ENCODE peak calls at places on chromosome 2, in four cellular contexts. H is GM12878, K is A549, U is K562. P is an unnamed sample.

GRCh38 chr2:102120261-102121259 is 22.0 kb upstream of the IL1R1 start:
- DNase-seq in H (no peak), K (no peak), U (no peak), P (no peak)

GRCh38 chr2:241837197-241837596 is 21.5 kb downstream of the PDCD1 start:
- DNase-seq in H (no peak), K (no peak), U (no peak), P (no peak)

GRCh38 chr2:16114836-16115235 is 174.5 kb downstream of the MYCN start:
- DNase-seq in H (no peak), K (no peak), U (no peak), P (no peak)

GRCh38 chr2:144081272-144081671 is 438.6 kb downstream of the ZEB2 start:
- DNase-seq in H (no peak), K (no peak), U (no peak), P (no peak)

GRCh38 chr2:143192085-143192484 is 62.9 kb downstream of the ARHGAP15 start:
- DNase-seq in H (no peak), K (no peak), U (no peak), P (no peak)

GRCh38 chr2:177547122-177547521 is 154.5 kb downstream of the AGPS start:
- DNase-seq in H (peak; percentile 89), K (no peak), U (no peak), P (no peak)

GRCh38 chr2:169709335-169709734 is 15.1 kb downstream of the PHOSPHO2 start:
- DNase-seq in H (no peak), K (no peak), U (no peak), P (no peak)

GRCh38 chr2:166092889-166093288 is 34.9 kb downstream of the SCN1A start:
- DNase-seq in H (no peak), K (no peak), U (no peak), P (peak; percentile 92)

GRCh38 chr2:129777146-129777545 is 202.3 kb upstream of the RAB6C start:
- DNase-seq in H (no peak), K (no peak), U (no peak), P (no peak)

GRCh38 chr2:17835511-17835910 is 19.3 kb downstream of the MSGN1 start:
- DNase-seq in H (no peak), K (no peak), U (no peak), P (no peak)

GRCh38 chr2:235935071-235935470 is 233.1 kb downstream of the GBX2 start:
- DNase-seq in H (no peak), K (no peak), U (no peak), P (no peak)

GRCh38 chr2:111896007-111896406 is 2.4 kb upstream of the MERTK start:
- DNase-seq in H (no peak), K (no peak), U (peak; percentile 69), P (no peak)

GRCh38 chr2:152523091-152523490 is 188.1 kb downstream of the FMNL2 start:
- DNase-seq in H (no peak), K (no peak), U (no peak), P (peak; percentile 86)

GRCh38 chr2:127107622-127107999 is 657 bp upstream of the BIN1 start:
- DNase-seq in H (no peak), K (peak; percentile 63), U (no peak), P (no peak)

GRCh38 chr2:16650287-16651249 is 15.1 kb downstream of the CYRIA start:
- DNase-seq in H (no peak), K (no peak), U (no peak), P (peak; percentile 78)

GRCh38 chr2:176174850-176175728 is 13.4 kb upstream of the HOXD1 start:
- DNase-seq in H (no peak), K (no peak), U (peak; percentile 59), P (no peak)

GRCh38 chr2:85707304-85707703 is 13.1 kb downstream of the GNLY start:
- DNase-seq in H (peak; percentile 75), K (peak; percentile 96), U (peak; percentile 87), P (peak; percentile 94)

GRCh38 chr2:48445091-48445725 is 84.7 kb upstream of the STON1 start:
- DNase-seq in H (no peak), K (no peak), U (no peak), P (no peak)

GRCh38 chr2:237862528-237862895 is 3.1 kb downstream of the RAMP1 start:
- DNase-seq in H (no peak), K (no peak), U (no peak), P (no peak)

GRCh38 chr2:161625314-161625919 is 1.2 kb downstream of the SLC4A10 start:
- DNase-seq in H (no peak), K (no peak), U (no peak), P (no peak)

GRCh38 chr2:84919885-84920580 is 14.6 kb downstream of the TMSB10 start:
- DNase-seq in H (no peak), K (peak; percentile 98), U (peak; percentile 81), P (peak; percentile 99)

GRCh38 chr2:134839649-134840048 is 1.2 kb downstream of the ACMSD start:
- DNase-seq in H (no peak), K (no peak), U (no peak), P (no peak)

GRCh38 chr2:6656633-6657032 is 209.1 kb downstream of the CMPK2 start:
- DNase-seq in H (no peak), K (no peak), U (no peak), P (no peak)

GRCh38 chr2:217822296-217823252 is 180.2 kb downstream of the TNS1 start:
- DNase-seq in H (no peak), K (no peak), U (no peak), P (peak; percentile 28)

GRCh38 chr2:30823452-30823851 is 16.2 kb upstream of the CAPN13 start:
- DNase-seq in H (no peak), K (no peak), U (no peak), P (no peak)

GRCh38 chr2:47078541-47079482 is 76.3 kb downstream of the STPG4 start:
- DNase-seq in H (no peak), K (peak; percentile 82), U (peak; percentile 80), P (no peak)

GRCh38 chr2:39511219-39511785 is 74.2 kb upstream of the MAP4K3 start:
- DNase-seq in H (no peak), K (no peak), U (peak; percentile 61), P (no peak)

GRCh38 chr2:102027036-102027702 is 35.4 kb downstream of the IL1R2 start:
- DNase-seq in H (no peak), K (no peak), U (no peak), P (peak; percentile 88)

DNA sequence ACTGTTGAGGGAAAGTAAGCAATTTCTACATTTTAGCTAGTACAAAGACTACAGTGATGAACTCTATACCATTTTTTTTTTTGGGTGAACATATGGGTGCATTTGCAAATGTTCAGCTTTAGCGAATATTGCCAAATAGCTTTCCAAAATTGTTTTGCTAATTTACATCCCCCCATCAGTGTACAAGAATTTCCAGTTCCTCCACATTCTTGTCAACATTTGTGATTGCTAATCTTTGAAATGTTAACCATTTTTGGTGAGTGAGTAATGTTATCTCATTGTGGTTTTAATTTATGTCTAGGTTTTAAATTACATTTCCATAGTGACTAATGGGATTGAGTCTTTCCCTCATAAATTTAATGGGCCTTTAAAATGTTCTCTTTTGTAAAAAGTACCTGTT is 16.4 kb upstream of the CNRIP1 start:
- DNase-seq in H (no peak), K (no peak), U (no peak), P (peak; percentile 83)
- TF ChIP-seq ELK1 in H (no peak), K (no peak), U (no peak), P (no peak)

GRCh38 chr2:42319265-42319664 is 41.8 kb downstream of the COX7A2L start:
- DNase-seq in H (no peak), K (no peak), U (no peak), P (no peak)

GRCh38 chr2:42317945-42318344 is 43.1 kb downstream of the COX7A2L start:
- DNase-seq in H (no peak), K (no peak), U (no peak), P (no peak)

GRCh38 chr2:42324949-42325348 is 36.1 kb downstream of the COX7A2L start:
- DNase-seq in H (no peak), K (no peak), U (no peak), P (no peak)

GRCh38 chr2:42324244-42324643 is 36.8 kb downstream of the COX7A2L start:
- DNase-seq in H (no peak), K (no peak), U (no peak), P (no peak)

DNA sequence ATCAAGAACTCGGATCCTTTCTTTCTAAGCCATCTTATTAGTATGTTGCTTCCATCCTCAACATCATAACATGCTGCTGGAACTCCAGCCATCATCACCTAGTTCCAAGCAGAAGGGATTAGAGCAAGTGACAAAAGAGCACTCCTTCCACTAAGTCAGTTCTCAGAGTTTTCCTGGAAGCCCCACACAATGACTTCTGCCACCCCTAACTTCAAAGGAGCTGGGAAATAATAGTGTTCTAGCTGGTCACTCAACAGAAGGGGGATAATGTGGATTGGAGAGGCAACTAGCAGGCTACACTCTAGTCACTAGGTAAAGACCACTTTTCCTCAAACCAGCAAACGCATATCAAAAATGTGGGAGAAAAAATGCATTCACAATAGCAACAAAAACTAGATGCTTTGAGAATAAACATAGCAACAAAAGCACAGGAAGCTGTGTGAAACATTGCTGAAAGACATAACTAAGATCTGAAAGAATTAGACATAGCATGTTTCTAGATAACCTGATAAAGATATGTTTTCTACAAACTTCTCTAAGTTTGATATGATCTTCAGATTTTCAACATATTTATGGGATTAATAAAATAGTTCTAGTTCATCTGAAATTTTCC is 39.5 kb downstream of the COX7A2L start:
- DNase-seq in H (no peak), K (no peak), U (no peak), P (no peak)
- TF ChIP-seq ELK1 in H (no peak), K (no peak), U (no peak), P (no peak)

GRCh38 chr2:53960476-53960875 is 10.3 kb downstream of the PSME4 start:
- DNase-seq in H (no peak), K (no peak), U (no peak), P (no peak)
- TF ChIP-seq ELK1 in H (no peak), K (no peak), U (no peak), P (no peak)

GRCh38 chr2:1658394-1659151 is 85.7 kb downstream of the PXDN start:
- DNase-seq in H (no peak), K (no peak), U (no peak), P (no peak)
- TF ChIP-seq ELK1 in H (no peak), K (no peak), U (no peak), P (no peak)

DNA sequence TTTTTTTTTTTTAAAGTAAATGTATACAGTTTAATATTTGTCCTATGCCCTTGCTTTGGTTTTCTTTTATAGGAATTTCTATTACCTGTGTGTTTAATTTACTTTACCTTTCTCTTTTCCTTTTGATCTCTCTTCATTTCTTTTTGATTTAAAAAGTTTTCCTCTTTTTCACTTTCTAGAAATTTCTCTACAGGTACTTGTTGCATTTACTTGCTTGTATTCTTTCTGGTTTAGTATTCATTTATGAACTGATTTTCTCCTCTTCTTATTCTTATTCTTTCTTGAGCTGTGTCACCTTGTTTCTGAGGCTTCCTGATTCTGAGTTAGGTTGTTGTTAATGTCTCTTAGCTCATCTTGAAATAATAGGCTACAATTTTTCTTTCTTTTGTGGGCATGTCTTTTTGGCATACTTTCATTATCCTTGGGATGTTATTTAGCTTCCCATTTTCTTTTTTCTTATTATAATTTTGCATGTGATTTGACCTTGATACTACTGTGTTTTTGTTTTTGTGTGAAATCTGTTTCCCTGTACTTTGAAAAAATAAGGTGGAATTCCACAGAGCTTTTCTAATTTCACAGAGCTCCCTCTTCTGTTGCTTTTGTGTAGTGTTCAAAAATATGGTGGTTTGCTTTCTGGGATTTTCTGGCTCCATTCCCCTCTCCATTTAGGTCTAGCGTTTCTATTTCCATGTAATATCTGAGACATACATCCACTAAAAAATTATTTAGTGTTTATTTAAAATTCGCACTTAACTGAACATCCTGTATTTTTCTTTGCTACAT is 25.5 kb upstream of the ALMS1 start:
- DNase-seq in H (no peak), K (no peak), U (no peak), P (no peak)
- TF ChIP-seq ELK1 in H (no peak), K (no peak), U (no peak), P (no peak)

DNA sequence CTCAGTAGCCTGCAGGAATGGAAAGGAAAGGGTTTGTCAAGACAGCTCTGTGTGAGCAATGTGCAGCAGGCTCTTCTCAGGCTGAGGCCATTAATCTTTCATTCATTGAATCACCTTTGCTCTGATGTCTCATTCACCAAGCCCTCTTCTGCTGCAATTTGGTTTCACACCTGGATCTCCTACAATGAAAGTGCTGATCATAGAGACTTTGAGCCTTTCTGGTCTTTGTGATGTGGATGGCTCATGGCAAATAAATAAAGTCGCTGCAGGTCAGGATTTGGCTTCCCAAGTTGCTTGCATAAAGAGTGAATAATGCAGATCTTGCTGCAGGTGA is 95.8 kb upstream of the SPRED2 start:
- DNase-seq in H (no peak), K (no peak), U (no peak), P (no peak)
- TF ChIP-seq ELK1 in H (no peak), K (no peak), U (no peak), P (no peak)